ENCODE peak calls at places on chromosome 4, in seven cellular contexts. T, O, Y, U, S, F and L are unnamed samples.

GRCh38 chr4:101232074-101232776 is 115.1 kb downstream of the PPP3CA start:
- DNase-seq in T (no peak), O (peak; percentile 22), Y (no peak), U (no peak), S (no peak), F (no peak), L (no peak)

GRCh38 chr4:170581322-170581721 is 491.6 kb upstream of the AADAT start:
- DNase-seq in T (no peak), O (no peak), Y (no peak), U (no peak), S (peak; percentile 24), F (no peak), L (no peak)

GRCh38 chr4:144578681-144579080 is 67.3 kb upstream of the HHIP start:
- DNase-seq in T (no peak), O (no peak), Y (no peak), U (no peak), S (no peak), F (no peak), L (no peak)

GRCh38 chr4:98573791-98574190 is 84.6 kb downstream of the TSPAN5 start:
- DNase-seq in T (no peak), O (no peak), Y (no peak), U (no peak), S (no peak), F (no peak), L (no peak)

GRCh38 chr4:17018013-17018412 is 119.6 kb upstream of the LDB2 start:
- DNase-seq in T (no peak), O (no peak), Y (no peak), U (no peak), S (peak; percentile 65), F (no peak), L (no peak)

GRCh38 chr4:112895785-112896184 is 153.7 kb upstream of the ANK2 start:
- DNase-seq in T (no peak), O (no peak), Y (peak; percentile 31), U (no peak), S (peak; percentile 54), F (no peak), L (no peak)

GRCh38 chr4:56995525-56995924 is 16.8 kb downstream of the POLR2B start:
- DNase-seq in T (no peak), O (no peak), Y (no peak), U (no peak), S (no peak), F (no peak), L (no peak)

GRCh38 chr4:104979083-104979760 is 167.5 kb upstream of the TET2 start:
- DNase-seq in T (no peak), O (no peak), Y (no peak), U (peak; percentile 37), S (no peak), F (no peak), L (no peak)

GRCh38 chr4:1973661-1974060 is 35.1 kb downstream of the NELFA start:
- DNase-seq in T (peak; percentile 30), O (no peak), Y (no peak), U (no peak), S (no peak), F (no peak), L (no peak)

GRCh38 chr4:6961496-6962210 is 52.0 kb downstream of the TBC1D14 start:
- DNase-seq in T (peak; percentile 59), O (no peak), Y (no peak), U (no peak), S (no peak), F (no peak), L (no peak)
- TF ChIP-seq CTCF in T (no peak), O (no peak), Y (no peak), U (no peak), S (no peak), F (no peak), L (no peak)

GRCh38 chr4:152539556-152540292 is 3.8 kb upstream of the FBXW7 start:
- DNase-seq in T (no peak), O (no peak), Y (no peak), U (no peak), S (peak; percentile 27), F (no peak), L (no peak)

GRCh38 chr4:152540941-152541340 is 5.0 kb upstream of the FBXW7 start:
- DNase-seq in T (peak; percentile 54), O (no peak), Y (no peak), U (no peak), S (no peak), F (no peak), L (no peak)

GRCh38 chr4:152536545-152537182 is 772 bp upstream of the FBXW7 start:
- DNase-seq in T (no peak), O (no peak), Y (no peak), U (peak; percentile 50), S (peak; percentile 69), F (peak; percentile 28), L (no peak)

GRCh38 chr4:152537881-152538280 is 2.0 kb upstream of the FBXW7 start:
- DNase-seq in T (no peak), O (no peak), Y (no peak), U (no peak), S (no peak), F (no peak), L (no peak)

GRCh38 chr4:152540293-152540674 is 4.4 kb upstream of the FBXW7 start:
- DNase-seq in T (no peak), O (no peak), Y (no peak), U (peak; percentile 23), S (peak; percentile 35), F (no peak), L (no peak)
- TF ChIP-seq POLR2AphosphoS5 in T (no peak), O (no peak), Y (no peak), U (no peak), S (no peak), F (no peak), L (no peak)

DNA sequence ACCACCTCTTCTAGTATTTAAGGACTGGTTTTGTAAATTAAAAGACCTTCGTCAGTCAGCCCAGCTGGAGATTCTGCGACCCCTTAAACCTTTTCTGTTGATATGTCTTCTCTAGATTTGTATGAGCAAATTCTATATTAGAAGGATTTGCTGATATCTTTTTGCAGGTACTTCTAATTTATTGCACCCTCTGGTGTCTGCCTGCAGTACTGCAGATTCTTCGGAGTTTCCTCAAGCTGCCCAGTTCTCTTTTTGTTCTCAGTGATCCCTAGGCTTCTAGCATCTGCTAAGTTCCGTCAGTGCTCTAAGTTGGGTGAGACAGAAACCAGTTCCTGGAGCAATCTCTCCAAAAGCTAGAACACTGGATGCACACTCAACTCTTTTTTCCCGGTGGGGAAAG is 545.2 kb downstream of the C4orf33 start:
- DNase-seq in T (no peak), O (peak; percentile 35), Y (peak; percentile 8), U (peak; percentile 16), S (peak; percentile 85), F (peak; percentile 11), L (peak; percentile 35)
- TF ChIP-seq CTCF in T (peak; percentile 35), O (peak; percentile 64), Y (peak; percentile 69), U (peak; percentile 63), S (peak; percentile 86), F (peak; percentile 47), L (peak; percentile 60)

DNA sequence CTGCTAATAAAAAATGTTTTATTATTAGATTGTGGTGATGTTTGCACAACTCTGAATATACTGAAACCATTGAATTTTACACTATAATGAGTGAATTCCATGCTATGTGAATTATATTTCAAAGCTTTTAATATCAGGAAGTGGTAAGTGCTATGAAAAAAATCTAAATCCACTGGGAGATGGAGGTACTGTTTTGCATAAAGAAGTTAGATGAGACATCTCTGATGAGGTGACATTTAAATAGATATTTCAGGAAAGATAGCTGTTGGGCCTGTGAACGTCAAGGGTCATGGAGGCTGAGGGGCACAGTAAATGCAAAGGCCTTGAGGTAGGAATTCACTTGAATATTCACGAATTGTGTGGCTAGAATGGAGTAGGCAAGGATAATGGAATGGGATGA is 12.3 kb downstream of the DCUN1D4 start:
- DNase-seq in T (no peak), O (no peak), Y (no peak), U (no peak), S (no peak), F (no peak), L (no peak)
- TF ChIP-seq POLR2AphosphoS5 in T (no peak), O (no peak), Y (no peak), U (no peak), S (no peak), F (no peak), L (no peak)

GRCh38 chr4:3340703-3341088 is 47.9 kb downstream of the RGS12 start:
- DNase-seq in T (peak; percentile 42), O (peak; percentile 94), Y (no peak), U (no peak), S (no peak), F (no peak), L (no peak)
- TF ChIP-seq CTCF in T (no peak), O (peak; percentile 31), Y (peak; percentile 14), U (peak; percentile 44), S (peak; percentile 13), F (no peak), L (peak; percentile 53)

GRCh38 chr4:74307163-74307562 is 1.1 kb upstream of the EPGN start:
- DNase-seq in T (no peak), O (no peak), Y (no peak), U (no peak), S (no peak), F (no peak), L (no peak)
- TF ChIP-seq POLR2AphosphoS5 in T (no peak), O (no peak), Y (no peak), U (no peak), S (no peak), F (no peak), L (no peak)